ENCODE peak calls at places on chromosome 7, in six cellular contexts. O is AG08396; S is activated CD4-positive, alpha-beta T cell treated with anti-CD3 and anti-CD28 coated beads, Interleukin-2, amount 50 U/mL, for 48 hours; Y is H7; E is posterior cingulate gyrus; Z is OCI-LY7. H is an unnamed sample.

GRCh38 chr7:27898735-27899134 is 158.8 kb downstream of the TAX1BP1 start:
- DNase-seq in O (no peak), S (no peak), Y (no peak), E (no peak), Z (no peak), H (no peak)

GRCh38 chr7:43112088-43112940 is at the start of gene HECW1:
- DNase-seq in O (peak; percentile 23), S (no peak), Y (peak; percentile 79), E (no peak), Z (no peak), H (no peak)

GRCh38 chr7:52794621-52795020 is 240.8 kb upstream of the POM121L12 start:
- DNase-seq in O (no peak), S (no peak), Y (no peak), E (no peak), Z (no peak), H (no peak)

GRCh38 chr7:77458786-77459185 is 42.6 kb upstream of the GSAP start:
- DNase-seq in O (no peak), S (no peak), Y (no peak), E (no peak), Z (no peak), H (no peak)

GRCh38 chr7:107953265-107953923 is 49.6 kb downstream of the LAMB1 start:
- DNase-seq in O (no peak), S (no peak), Y (no peak), E (no peak), Z (no peak), H (no peak)

GRCh38 chr7:158386866-158387820 is 200.5 kb downstream of the PTPRN2 start:
- DNase-seq in O (no peak), S (no peak), Y (peak; percentile 73), E (no peak), Z (no peak), H (no peak)

GRCh38 chr7:157769016-157769869 is 432.4 kb downstream of the DNAJB6 start:
- DNase-seq in O (no peak), S (no peak), Y (no peak), E (no peak), Z (no peak), H (no peak)

GRCh38 chr7:159253657-159254056 is 109.0 kb upstream of the VIPR2 start:
- DNase-seq in O (no peak), S (no peak), Y (no peak), E (no peak), Z (no peak), H (no peak)

GRCh38 chr7:107327986-107328569 is 141.8 kb upstream of the GPR22 start:
- DNase-seq in O (peak; percentile 5), S (no peak), Y (no peak), E (no peak), Z (no peak), H (no peak)

GRCh38 chr7:155684546-155684945 is 40.1 kb downstream of the RBM33 start:
- DNase-seq in O (no peak), S (no peak), Y (no peak), E (no peak), Z (no peak), H (no peak)

GRCh38 chr7:33764752-33765451 is 140.4 kb upstream of the BMPER start:
- DNase-seq in O (no peak), S (no peak), Y (no peak), E (no peak), Z (no peak), H (no peak)

GRCh38 chr7:27200761-27201230 is 905 bp upstream of the HOXA13 start:
- DNase-seq in O (no peak), S (no peak), Y (no peak), E (no peak), Z (no peak), H (no peak)

GRCh38 chr7:43872401-43873165 is 3.3 kb upstream of the MRPS24 start:
- DNase-seq in O (peak; percentile 78), S (no peak), Y (peak; percentile 31), E (no peak), Z (no peak), H (no peak)

GRCh38 chr7:130365093-130365492 is 15.2 kb upstream of the CPA1 start:
- DNase-seq in O (no peak), S (no peak), Y (no peak), E (no peak), Z (no peak), H (no peak)

GRCh38 chr7:31782411-31782991 is 95.5 kb downstream of the PPP1R17 start:
- DNase-seq in O (peak; percentile 58), S (no peak), Y (peak; percentile 59), E (no peak), Z (peak; percentile 50), H (no peak)